ENCODE peak calls at places on chromosomes 3 and 15, in seven cellular contexts. O is stimulated activated CD8-positive, alpha-beta memory T cell treated with anti-CD3 and anti-CD28 coated beads, Interleukin-2, amount 100 ng/mL, for 48 hours; P is D341Med; K is ELF-1; D is stimulated activated CD4-positive, alpha-beta T cell treated with anti-CD3 and anti-CD28 coated beads, Interleukin-15, amount 100 ng/mL, for 1 hour; V is AG04450; H is activated gamma-delta T cell treated with Interleukin-2 at 50 U/mL for 16 hours. U is an unnamed sample.

GRCh38 chr3:153783106-153783505 is 338.1 kb upstream of the ARHGEF26 start:
- DNase-seq in K (peak), V (no peak), P (peak), O (no peak), D (no peak), H (no peak), U (no peak)

GRCh38 chr3:152629363-152630122 is 205.4 kb upstream of the P2RY1 start:
- DNase-seq in H (no peak), D (no peak), P (no peak), V (no peak), K (no peak), O (no peak), U (no peak)

GRCh38 chr15:63517202-63517601 is 12.8 kb downstream of the USP3 start:
- DNase-seq in H (no peak), K (no peak), P (no peak), V (no peak), O (no peak), D (no peak), U (no peak)

GRCh38 chr15:41698779-41699178 is 38.6 kb downstream of the MGA start:
- DNase-seq in K (no peak), O (no peak), D (no peak), P (no peak), H (no peak), V (peak), U (no peak)

GRCh38 chr3:12004741-12005513 is 739 bp downstream of the SYN2 start:
- DNase-seq in P (peak), K (peak), D (no peak), H (no peak), V (no peak), O (no peak), U (no peak)

GRCh38 chr15:44729394-44729913 is 6.9 kb upstream of the TRIM69 start:
- DNase-seq in D (no peak), O (no peak), K (no peak), H (peak), V (no peak), P (peak), U (no peak)

GRCh38 chr3:185939721-185940120 is 1.9 kb upstream of the TRA2B start:
- DNase-seq in V (no peak), O (no peak), P (no peak), D (no peak), H (no peak), K (no peak), U (no peak)

GRCh38 chr3:59535791-59536221 is 486.0 kb upstream of the CFAP20DC start:
- DNase-seq in O (no peak), H (no peak), P (no peak), V (peak), D (no peak), K (no peak), U (no peak)

GRCh38 chr3:94110854-94111253 is 48.0 kb downstream of the NSUN3 start:
- DNase-seq in O (no peak), D (no peak), K (no peak), P (no peak), V (no peak), H (no peak), U (no peak)

GRCh38 chr3:6860911-6861330 is at the start of gene GRM7:
- DNase-seq in O (no peak), K (peak), V (no peak), D (no peak), H (no peak), P (peak), U (no peak)

GRCh38 chr3:129745253-129745652 is 138.8 kb upstream of the PLXND1 start:
- DNase-seq in K (no peak), O (no peak), D (no peak), P (peak), H (no peak), V (peak), U (no peak)

GRCh38 chr3:50254577-50255250 is 14.2 kb upstream of the SEMA3B start:
- DNase-seq in V (no peak), O (no peak), H (no peak), P (no peak), D (no peak), K (no peak), U (no peak)

GRCh38 chr3:30934208-30934550 is 39.7 kb upstream of the GADL1 start:
- DNase-seq in P (no peak), V (peak), O (no peak), D (no peak), K (no peak), H (no peak), U (no peak)

GRCh38 chr15:56524915-56525314 is 60.0 kb upstream of the MNS1 start:
- DNase-seq in D (no peak), O (no peak), P (no peak), K (no peak), V (peak), H (no peak), U (no peak)

GRCh38 chr3:153313307-153313945 is 151.4 kb downstream of the RAP2B start:
- DNase-seq in O (no peak), K (no peak), V (no peak), D (no peak), P (no peak), H (no peak), U (no peak)

GRCh38 chr15:101169457-101170071 is 82.3 kb downstream of the CHSY1 start:
- DNase-seq in P (no peak), O (no peak), K (no peak), D (no peak), H (no peak), V (no peak), U (no peak)

GRCh38 chr3:149850787-149851582 is 38.0 kb downstream of the RNF13 start:
- DNase-seq in K (no peak), V (no peak), O (no peak), P (no peak), D (no peak), H (no peak), U (no peak)

GRCh38 chr15:67782592-67782991 is 42.7 kb upstream of the SKOR1 start:
- DNase-seq in K (peak), V (no peak), O (no peak), P (no peak), D (no peak), H (no peak), U (no peak)

GRCh38 chr15:69880616-69881309 is 217.0 kb downstream of the TLE3 start:
- DNase-seq in D (no peak), V (no peak), K (no peak), P (no peak), H (no peak), O (no peak), U (no peak)

GRCh38 chr3:116951610-116952009 is 242.0 kb downstream of the TUSC7 start:
- DNase-seq in H (no peak), K (no peak), V (no peak), O (no peak), D (no peak), P (no peak), U (no peak)

GRCh38 chr3:149180057-149180573 is 41.5 kb downstream of the CP start:
- DNase-seq in P (no peak), V (peak), O (no peak), K (no peak), D (no peak), H (no peak), U (no peak)

GRCh38 chr3:98788651-98789050 is 25.5 kb downstream of the ST3GAL6 start:
- DNase-seq in O (no peak), P (no peak), H (no peak), D (no peak), V (no peak), K (no peak), U (no peak)

U was measured in esophagus squamous epithelium.